ENCODE peak calls at places on chromosomes 2 and 18, in six cellular contexts. One of them, this sample, is unnamed.

GRCh38 chr18:63316612-63317555 is 2.7 kb downstream of the BCL2 start:
- DNase-seq in lung: no peak
- DNase-seq in fibroblast of villous mesenchyme: no peak
- DNase-seq in cardiac fibroblast: no peak
- DNase-seq in dorsolateral prefrontal cortex: no peak
- DNase-seq in fibroblast of lung: no peak
- DNase-seq in this sample: no peak

GRCh38 chr2:165058471-165059265 is 103.3 kb upstream of the SLC38A11 start:
- DNase-seq in lung: no peak
- DNase-seq in fibroblast of villous mesenchyme: no peak
- DNase-seq in dorsolateral prefrontal cortex: no peak
- DNase-seq in fibroblast of lung: no peak
- DNase-seq in cardiac fibroblast: no peak
- DNase-seq in this sample: no peak

GRCh38 chr2:224449212-224450147 is 47.6 kb upstream of the FAM124B start:
- DNase-seq in dorsolateral prefrontal cortex: no peak
- DNase-seq in fibroblast of lung: peak
- DNase-seq in fibroblast of villous mesenchyme: peak
- DNase-seq in cardiac fibroblast: peak
- DNase-seq in lung: no peak
- DNase-seq in this sample: no peak

GRCh38 chr2:157257312-157258252 is at the start of gene GALNT5:
- DNase-seq in lung: no peak
- DNase-seq in dorsolateral prefrontal cortex: no peak
- DNase-seq in cardiac fibroblast: peak
- DNase-seq in fibroblast of villous mesenchyme: peak
- DNase-seq in fibroblast of lung: peak
- DNase-seq in this sample: peak

GRCh38 chr2:21131861-21132260 is 8.1 kb downstream of the TDRD15 start:
- DNase-seq in fibroblast of villous mesenchyme: no peak
- DNase-seq in cardiac fibroblast: no peak
- DNase-seq in dorsolateral prefrontal cortex: no peak
- DNase-seq in fibroblast of lung: no peak
- DNase-seq in lung: no peak
- DNase-seq in this sample: no peak

GRCh38 chr18:79964330-79965118 is at the start of gene HSBP1L1:
- DNase-seq in fibroblast of villous mesenchyme: peak
- DNase-seq in lung: peak
- DNase-seq in fibroblast of lung: peak
- DNase-seq in cardiac fibroblast: peak
- DNase-seq in dorsolateral prefrontal cortex: no peak
- DNase-seq in this sample: no peak

GRCh38 chr18:36441872-36442271 is 144.4 kb downstream of the FHOD3 start:
- DNase-seq in fibroblast of villous mesenchyme: peak
- DNase-seq in lung: no peak
- DNase-seq in fibroblast of lung: peak
- DNase-seq in dorsolateral prefrontal cortex: no peak
- DNase-seq in cardiac fibroblast: peak
- DNase-seq in this sample: peak

GRCh38 chr2:38267270-38267925 is 109.7 kb downstream of the ATL2 start:
- DNase-seq in fibroblast of villous mesenchyme: no peak
- DNase-seq in lung: no peak
- DNase-seq in fibroblast of lung: no peak
- DNase-seq in dorsolateral prefrontal cortex: no peak
- DNase-seq in cardiac fibroblast: no peak
- DNase-seq in this sample: no peak

GRCh38 chr2:72026819-72027425 is 120.7 kb downstream of the CYP26B1 start:
- DNase-seq in dorsolateral prefrontal cortex: no peak
- DNase-seq in fibroblast of lung: no peak
- DNase-seq in fibroblast of villous mesenchyme: no peak
- DNase-seq in cardiac fibroblast: no peak
- DNase-seq in lung: no peak
- DNase-seq in this sample: no peak

GRCh38 chr2:50952596-50952995 is 79.3 kb downstream of the NRXN1 start:
- DNase-seq in lung: no peak
- DNase-seq in cardiac fibroblast: peak
- DNase-seq in fibroblast of lung: peak
- DNase-seq in dorsolateral prefrontal cortex: no peak
- DNase-seq in fibroblast of villous mesenchyme: no peak
- DNase-seq in this sample: peak

GRCh38 chr2:232013701-232014353 is 52.3 kb downstream of the DIS3L2 start:
- DNase-seq in fibroblast of villous mesenchyme: peak
- DNase-seq in lung: no peak
- DNase-seq in dorsolateral prefrontal cortex: no peak
- DNase-seq in fibroblast of lung: peak
- DNase-seq in cardiac fibroblast: peak
- DNase-seq in this sample: peak

GRCh38 chr2:43399515-43400245 is 173.3 kb upstream of the ZFP36L2 start:
- DNase-seq in fibroblast of lung: peak
- DNase-seq in cardiac fibroblast: peak
- DNase-seq in dorsolateral prefrontal cortex: no peak
- DNase-seq in fibroblast of villous mesenchyme: peak
- DNase-seq in lung: no peak
- DNase-seq in this sample: peak

GRCh38 chr2:160602073-160602472 is 108.5 kb upstream of the RBMS1 start:
- DNase-seq in lung: no peak
- DNase-seq in fibroblast of villous mesenchyme: no peak
- DNase-seq in cardiac fibroblast: no peak
- DNase-seq in dorsolateral prefrontal cortex: no peak
- DNase-seq in fibroblast of lung: no peak
- DNase-seq in this sample: no peak

GRCh38 chr18:10101293-10101701 is 187.5 kb downstream of the VAPA start:
- DNase-seq in lung: no peak
- DNase-seq in fibroblast of lung: peak
- DNase-seq in cardiac fibroblast: peak
- DNase-seq in dorsolateral prefrontal cortex: no peak
- DNase-seq in fibroblast of villous mesenchyme: no peak
- DNase-seq in this sample: peak

GRCh38 chr2:193462411-193462810 is 1267.7 kb upstream of the TMEFF2 start:
- DNase-seq in fibroblast of lung: no peak
- DNase-seq in lung: no peak
- DNase-seq in cardiac fibroblast: no peak
- DNase-seq in fibroblast of villous mesenchyme: no peak
- DNase-seq in dorsolateral prefrontal cortex: no peak
- DNase-seq in this sample: peak

GRCh38 chr2:31581124-31581795 is 522 bp upstream of the SRD5A2 start:
- DNase-seq in cardiac fibroblast: no peak
- DNase-seq in lung: no peak
- DNase-seq in fibroblast of villous mesenchyme: no peak
- DNase-seq in dorsolateral prefrontal cortex: no peak
- DNase-seq in fibroblast of lung: no peak
- DNase-seq in this sample: no peak

GRCh38 chr18:34492652-34493051 is 217.4 kb upstream of the DTNA start:
- DNase-seq in cardiac fibroblast: no peak
- DNase-seq in fibroblast of lung: no peak
- DNase-seq in dorsolateral prefrontal cortex: no peak
- DNase-seq in lung: no peak
- DNase-seq in fibroblast of villous mesenchyme: no peak
- DNase-seq in this sample: peak

GRCh38 chr2:201735486-201735885 is 37.0 kb upstream of the MPP4 start:
- DNase-seq in dorsolateral prefrontal cortex: no peak
- DNase-seq in cardiac fibroblast: no peak
- DNase-seq in fibroblast of lung: no peak
- DNase-seq in lung: no peak
- DNase-seq in fibroblast of villous mesenchyme: no peak
- DNase-seq in this sample: no peak

GRCh38 chr2:9558948-9559381 is 3.3 kb upstream of the ADAM17 start:
- DNase-seq in fibroblast of lung: peak
- DNase-seq in dorsolateral prefrontal cortex: no peak
- DNase-seq in cardiac fibroblast: peak
- DNase-seq in fibroblast of villous mesenchyme: peak
- DNase-seq in lung: peak
- DNase-seq in this sample: peak

DNA sequence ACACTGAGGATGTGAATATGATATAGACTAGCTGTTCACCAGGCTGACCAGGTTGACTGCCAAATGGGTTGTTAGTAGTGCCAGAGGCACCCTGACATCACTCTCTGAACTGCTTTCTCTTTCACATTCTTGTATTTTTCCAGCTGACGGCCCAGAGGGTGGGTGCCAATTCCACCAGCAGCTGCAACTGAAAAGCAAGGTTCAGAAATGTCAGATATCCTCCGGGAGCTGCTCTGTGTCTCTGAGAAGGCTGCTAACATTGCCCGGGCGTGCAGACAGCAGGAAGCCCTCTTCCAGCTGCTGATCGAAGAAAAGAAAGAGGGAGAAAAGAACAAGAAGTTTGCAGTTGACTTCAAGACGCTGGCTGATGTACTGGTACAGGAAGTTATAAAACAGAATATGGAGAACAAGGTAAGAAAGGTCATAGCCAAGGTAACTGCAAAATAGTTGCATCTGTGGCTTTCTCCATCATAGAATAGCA is 16.5 kb downstream of the INPP1 start:
- DNase-seq in cardiac fibroblast: peak
- DNase-seq in fibroblast of villous mesenchyme: peak
- DNase-seq in fibroblast of lung: peak
- DNase-seq in lung: no peak
- DNase-seq in dorsolateral prefrontal cortex: peak
- DNase-seq in this sample: peak
- H3K4me3 ChIP-seq in cardiac fibroblast: peak
- H3K4me3 ChIP-seq in fibroblast of villous mesenchyme: peak
- H3K4me3 ChIP-seq in fibroblast of lung: peak
- H3K4me3 ChIP-seq in lung: no peak
- H3K4me3 ChIP-seq in dorsolateral prefrontal cortex: peak
- H3K4me3 ChIP-seq in this sample: peak

GRCh38 chr2:118846667-118847446 is 591 bp downstream of the EN1 start:
- DNase-seq in dorsolateral prefrontal cortex: no peak
- DNase-seq in fibroblast of lung: no peak
- DNase-seq in fibroblast of villous mesenchyme: no peak
- DNase-seq in cardiac fibroblast: no peak
- DNase-seq in lung: no peak
- DNase-seq in this sample: peak

GRCh38 chr2:118847447-118848172 is at the start of gene EN1:
- DNase-seq in dorsolateral prefrontal cortex: no peak
- DNase-seq in lung: no peak
- DNase-seq in fibroblast of villous mesenchyme: no peak
- DNase-seq in fibroblast of lung: peak
- DNase-seq in cardiac fibroblast: peak
- DNase-seq in this sample: peak

GRCh38 chr2:118844261-118845004 is 3.0 kb downstream of the EN1 start:
- DNase-seq in lung: no peak
- DNase-seq in fibroblast of lung: no peak
- DNase-seq in fibroblast of villous mesenchyme: no peak
- DNase-seq in dorsolateral prefrontal cortex: no peak
- DNase-seq in cardiac fibroblast: no peak
- DNase-seq in this sample: no peak

GRCh38 chr2:118845005-118845842 is 2.2 kb downstream of the EN1 start:
- DNase-seq in lung: no peak
- DNase-seq in cardiac fibroblast: no peak
- DNase-seq in fibroblast of villous mesenchyme: no peak
- DNase-seq in dorsolateral prefrontal cortex: no peak
- DNase-seq in fibroblast of lung: no peak
- DNase-seq in this sample: no peak

DNA sequence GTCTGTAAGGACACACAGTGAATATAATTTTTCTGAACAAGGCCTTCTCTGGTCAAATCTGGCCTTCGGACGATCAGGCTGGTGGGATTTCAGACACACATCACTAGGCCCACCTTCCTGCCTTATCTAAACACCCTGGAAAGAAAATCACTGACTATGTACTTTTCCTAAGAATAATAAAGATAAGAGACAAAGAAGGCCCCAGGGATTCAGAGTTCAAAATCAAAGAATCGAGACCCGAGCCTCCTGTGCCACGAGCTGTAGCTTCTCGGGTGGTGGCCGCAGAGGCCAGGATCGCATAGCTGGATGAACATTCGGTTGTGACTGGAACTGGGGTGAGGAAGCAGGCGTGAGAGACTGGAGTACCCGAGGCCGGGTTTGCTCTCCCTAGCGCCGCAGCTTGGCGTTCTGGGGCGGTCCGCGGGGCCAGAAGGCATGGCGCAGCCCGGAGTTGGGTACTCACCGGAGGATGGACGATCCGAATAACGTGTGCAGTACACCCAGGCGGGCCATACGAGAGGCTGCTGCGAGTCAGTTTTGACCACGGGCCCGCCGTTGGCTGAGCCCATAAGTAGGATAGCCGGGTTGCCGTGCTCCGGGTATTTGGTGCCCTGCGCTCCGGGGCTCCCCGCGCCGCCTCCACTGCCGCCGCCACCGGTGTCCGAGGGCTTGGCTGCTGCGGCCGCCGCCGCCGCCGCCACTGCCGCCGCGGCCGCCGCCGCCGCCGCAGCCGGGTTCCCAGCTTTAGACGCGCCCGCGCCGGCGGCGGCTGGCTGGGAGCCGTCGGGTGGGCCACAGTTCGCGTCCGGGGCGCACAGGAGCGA is 1.4 kb downstream of the EN1 start:
- DNase-seq in fibroblast of villous mesenchyme: no peak
- DNase-seq in cardiac fibroblast: no peak
- DNase-seq in lung: no peak
- DNase-seq in dorsolateral prefrontal cortex: no peak
- DNase-seq in fibroblast of lung: no peak
- DNase-seq in this sample: peak
- H3K4me3 ChIP-seq in fibroblast of villous mesenchyme: no peak
- H3K4me3 ChIP-seq in cardiac fibroblast: no peak
- H3K4me3 ChIP-seq in lung: no peak
- H3K4me3 ChIP-seq in dorsolateral prefrontal cortex: no peak
- H3K4me3 ChIP-seq in fibroblast of lung: no peak
- H3K4me3 ChIP-seq in this sample: peak

GRCh38 chr2:237673130-237673921 is 45.9 kb downstream of the LRRFIP1 start:
- DNase-seq in fibroblast of lung: peak
- DNase-seq in dorsolateral prefrontal cortex: peak
- DNase-seq in cardiac fibroblast: peak
- DNase-seq in fibroblast of villous mesenchyme: peak
- DNase-seq in lung: peak
- DNase-seq in this sample: no peak
- H3K4me3 ChIP-seq in fibroblast of lung: no peak
- H3K4me3 ChIP-seq in dorsolateral prefrontal cortex: peak
- H3K4me3 ChIP-seq in cardiac fibroblast: no peak
- H3K4me3 ChIP-seq in fibroblast of villous mesenchyme: peak
- H3K4me3 ChIP-seq in lung: no peak
- H3K4me3 ChIP-seq in this sample: no peak

DNA sequence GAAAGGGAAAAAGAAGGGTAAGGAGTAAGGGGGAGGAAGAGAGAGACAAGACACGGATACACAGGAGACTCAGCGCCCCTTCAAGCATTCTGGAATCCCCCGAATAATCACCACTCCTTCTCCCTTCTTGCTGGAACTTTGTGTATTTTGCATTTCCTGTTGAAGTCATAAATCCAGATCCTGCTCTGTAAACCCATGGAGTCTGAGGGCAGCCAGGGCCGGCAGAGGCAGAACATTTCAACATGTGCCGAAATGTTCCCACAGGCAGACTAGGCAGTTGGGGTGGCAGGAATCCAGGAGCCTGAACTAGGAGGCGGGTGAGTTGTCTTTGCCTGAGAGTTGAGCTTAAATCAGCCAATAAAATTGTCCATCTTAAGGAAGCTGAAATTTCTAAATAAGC is 193.1 kb downstream of the SH3RF3 start:
- DNase-seq in cardiac fibroblast: peak
- DNase-seq in fibroblast of villous mesenchyme: peak
- DNase-seq in lung: peak
- DNase-seq in fibroblast of lung: peak
- DNase-seq in dorsolateral prefrontal cortex: peak
- DNase-seq in this sample: peak
- H3K4me3 ChIP-seq in cardiac fibroblast: peak
- H3K4me3 ChIP-seq in fibroblast of villous mesenchyme: peak
- H3K4me3 ChIP-seq in lung: no peak
- H3K4me3 ChIP-seq in fibroblast of lung: peak
- H3K4me3 ChIP-seq in dorsolateral prefrontal cortex: no peak
- H3K4me3 ChIP-seq in this sample: no peak